ENCODE peak calls at places on chromosomes 6 and 20, in ten cellular contexts. One of them, this sample, is unnamed.

GRCh38 chr6:85354761-85355618 is 94.9 kb upstream of the NT5E start:
- DNase-seq in type B pancreatic cell: peak
- DNase-seq in activated gamma-delta T cell treated with anti-CD3 and anti-CD28 coated beads, Interleukin-2, amount 50 U/mL, for 16 hours: peak
- DNase-seq in AML-193: peak
- DNase-seq in aorta: peak
- DNase-seq in T follicular helper cell: peak
- DNase-seq in stimulated activated CD4-positive, alpha-beta T cell treated with anti-CD3 and anti-CD28 coated beads, Interleukin-12 subunit alpha, Interleukin-12 subunit beta, amount 100 ng/mL, for 48 hours: peak
- DNase-seq in C1 segment of cervical spinal cord: peak
- DNase-seq in RWPE1: peak
- DNase-seq in PC-3: peak
- DNase-seq in this sample: peak

GRCh38 chr6:84768442-84769174 is 4.2 kb upstream of the TBX18 start:
- DNase-seq in type B pancreatic cell: no peak
- DNase-seq in activated gamma-delta T cell treated with anti-CD3 and anti-CD28 coated beads, Interleukin-2, amount 50 U/mL, for 16 hours: no peak
- DNase-seq in AML-193: no peak
- DNase-seq in aorta: no peak
- DNase-seq in T follicular helper cell: no peak
- DNase-seq in stimulated activated CD4-positive, alpha-beta T cell treated with anti-CD3 and anti-CD28 coated beads, Interleukin-12 subunit alpha, Interleukin-12 subunit beta, amount 100 ng/mL, for 48 hours: no peak
- DNase-seq in C1 segment of cervical spinal cord: no peak
- DNase-seq in RWPE1: no peak
- DNase-seq in PC-3: no peak
- DNase-seq in this sample: no peak

GRCh38 chr6:12956991-12957320 is 240.4 kb downstream of the PHACTR1 start:
- DNase-seq in type B pancreatic cell: no peak
- DNase-seq in activated gamma-delta T cell treated with anti-CD3 and anti-CD28 coated beads, Interleukin-2, amount 50 U/mL, for 16 hours: no peak
- DNase-seq in AML-193: peak
- DNase-seq in aorta: no peak
- DNase-seq in T follicular helper cell: no peak
- DNase-seq in stimulated activated CD4-positive, alpha-beta T cell treated with anti-CD3 and anti-CD28 coated beads, Interleukin-12 subunit alpha, Interleukin-12 subunit beta, amount 100 ng/mL, for 48 hours: no peak
- DNase-seq in C1 segment of cervical spinal cord: no peak
- DNase-seq in RWPE1: no peak
- DNase-seq in PC-3: no peak
- DNase-seq in this sample: no peak

GRCh38 chr6:73032586-73032985 is 192.7 kb downstream of the KHDC1L start:
- DNase-seq in type B pancreatic cell: no peak
- DNase-seq in activated gamma-delta T cell treated with anti-CD3 and anti-CD28 coated beads, Interleukin-2, amount 50 U/mL, for 16 hours: no peak
- DNase-seq in AML-193: no peak
- DNase-seq in aorta: no peak
- DNase-seq in T follicular helper cell: no peak
- DNase-seq in stimulated activated CD4-positive, alpha-beta T cell treated with anti-CD3 and anti-CD28 coated beads, Interleukin-12 subunit alpha, Interleukin-12 subunit beta, amount 100 ng/mL, for 48 hours: no peak
- DNase-seq in C1 segment of cervical spinal cord: no peak
- DNase-seq in RWPE1: peak
- DNase-seq in PC-3: peak
- DNase-seq in this sample: no peak

GRCh38 chr6:39834278-39834677 is 42.1 kb downstream of the DAAM2 start:
- DNase-seq in type B pancreatic cell: no peak
- DNase-seq in activated gamma-delta T cell treated with anti-CD3 and anti-CD28 coated beads, Interleukin-2, amount 50 U/mL, for 16 hours: no peak
- DNase-seq in AML-193: no peak
- DNase-seq in aorta: no peak
- DNase-seq in T follicular helper cell: no peak
- DNase-seq in stimulated activated CD4-positive, alpha-beta T cell treated with anti-CD3 and anti-CD28 coated beads, Interleukin-12 subunit alpha, Interleukin-12 subunit beta, amount 100 ng/mL, for 48 hours: no peak
- DNase-seq in C1 segment of cervical spinal cord: peak
- DNase-seq in RWPE1: no peak
- DNase-seq in PC-3: no peak
- DNase-seq in this sample: no peak

GRCh38 chr6:105170066-105170465 is 9.7 kb downstream of the POPDC3 start:
- DNase-seq in type B pancreatic cell: no peak
- DNase-seq in activated gamma-delta T cell treated with anti-CD3 and anti-CD28 coated beads, Interleukin-2, amount 50 U/mL, for 16 hours: no peak
- DNase-seq in AML-193: no peak
- DNase-seq in aorta: no peak
- DNase-seq in T follicular helper cell: no peak
- DNase-seq in stimulated activated CD4-positive, alpha-beta T cell treated with anti-CD3 and anti-CD28 coated beads, Interleukin-12 subunit alpha, Interleukin-12 subunit beta, amount 100 ng/mL, for 48 hours: no peak
- DNase-seq in C1 segment of cervical spinal cord: no peak
- DNase-seq in RWPE1: no peak
- DNase-seq in PC-3: no peak
- DNase-seq in this sample: no peak

GRCh38 chr6:32396028-32396427 is 11.0 kb downstream of the BTNL2 start:
- DNase-seq in type B pancreatic cell: no peak
- DNase-seq in activated gamma-delta T cell treated with anti-CD3 and anti-CD28 coated beads, Interleukin-2, amount 50 U/mL, for 16 hours: no peak
- DNase-seq in AML-193: no peak
- DNase-seq in aorta: no peak
- DNase-seq in T follicular helper cell: no peak
- DNase-seq in stimulated activated CD4-positive, alpha-beta T cell treated with anti-CD3 and anti-CD28 coated beads, Interleukin-12 subunit alpha, Interleukin-12 subunit beta, amount 100 ng/mL, for 48 hours: no peak
- DNase-seq in C1 segment of cervical spinal cord: no peak
- DNase-seq in RWPE1: no peak
- DNase-seq in PC-3: no peak
- DNase-seq in this sample: no peak

GRCh38 chr20:20465259-20465658 is 97.4 kb downstream of the INSM1 start:
- DNase-seq in type B pancreatic cell: no peak
- DNase-seq in activated gamma-delta T cell treated with anti-CD3 and anti-CD28 coated beads, Interleukin-2, amount 50 U/mL, for 16 hours: no peak
- DNase-seq in AML-193: no peak
- DNase-seq in aorta: no peak
- DNase-seq in T follicular helper cell: no peak
- DNase-seq in stimulated activated CD4-positive, alpha-beta T cell treated with anti-CD3 and anti-CD28 coated beads, Interleukin-12 subunit alpha, Interleukin-12 subunit beta, amount 100 ng/mL, for 48 hours: no peak
- DNase-seq in C1 segment of cervical spinal cord: no peak
- DNase-seq in RWPE1: no peak
- DNase-seq in PC-3: peak
- DNase-seq in this sample: no peak

GRCh38 chr6:43940071-43940392 is 170.0 kb downstream of the VEGFA start:
- DNase-seq in type B pancreatic cell: peak
- DNase-seq in activated gamma-delta T cell treated with anti-CD3 and anti-CD28 coated beads, Interleukin-2, amount 50 U/mL, for 16 hours: no peak
- DNase-seq in AML-193: no peak
- DNase-seq in aorta: no peak
- DNase-seq in T follicular helper cell: no peak
- DNase-seq in stimulated activated CD4-positive, alpha-beta T cell treated with anti-CD3 and anti-CD28 coated beads, Interleukin-12 subunit alpha, Interleukin-12 subunit beta, amount 100 ng/mL, for 48 hours: no peak
- DNase-seq in C1 segment of cervical spinal cord: no peak
- DNase-seq in RWPE1: no peak
- DNase-seq in PC-3: no peak
- DNase-seq in this sample: no peak

GRCh38 chr6:15484115-15484514 is 178.7 kb downstream of the DTNBP1 start:
- DNase-seq in type B pancreatic cell: no peak
- DNase-seq in activated gamma-delta T cell treated with anti-CD3 and anti-CD28 coated beads, Interleukin-2, amount 50 U/mL, for 16 hours: no peak
- DNase-seq in AML-193: no peak
- DNase-seq in aorta: no peak
- DNase-seq in T follicular helper cell: no peak
- DNase-seq in stimulated activated CD4-positive, alpha-beta T cell treated with anti-CD3 and anti-CD28 coated beads, Interleukin-12 subunit alpha, Interleukin-12 subunit beta, amount 100 ng/mL, for 48 hours: no peak
- DNase-seq in C1 segment of cervical spinal cord: no peak
- DNase-seq in RWPE1: no peak
- DNase-seq in PC-3: no peak
- DNase-seq in this sample: no peak

GRCh38 chr6:26328265-26328844 is 36.6 kb upstream of the BTN3A2 start:
- DNase-seq in type B pancreatic cell: no peak
- DNase-seq in activated gamma-delta T cell treated with anti-CD3 and anti-CD28 coated beads, Interleukin-2, amount 50 U/mL, for 16 hours: no peak
- DNase-seq in AML-193: no peak
- DNase-seq in aorta: no peak
- DNase-seq in T follicular helper cell: no peak
- DNase-seq in stimulated activated CD4-positive, alpha-beta T cell treated with anti-CD3 and anti-CD28 coated beads, Interleukin-12 subunit alpha, Interleukin-12 subunit beta, amount 100 ng/mL, for 48 hours: no peak
- DNase-seq in C1 segment of cervical spinal cord: no peak
- DNase-seq in RWPE1: no peak
- DNase-seq in PC-3: no peak
- DNase-seq in this sample: peak

GRCh38 chr6:118813795-118814194 is 80.2 kb upstream of the ASF1A start:
- DNase-seq in type B pancreatic cell: no peak
- DNase-seq in activated gamma-delta T cell treated with anti-CD3 and anti-CD28 coated beads, Interleukin-2, amount 50 U/mL, for 16 hours: no peak
- DNase-seq in AML-193: peak
- DNase-seq in aorta: no peak
- DNase-seq in T follicular helper cell: no peak
- DNase-seq in stimulated activated CD4-positive, alpha-beta T cell treated with anti-CD3 and anti-CD28 coated beads, Interleukin-12 subunit alpha, Interleukin-12 subunit beta, amount 100 ng/mL, for 48 hours: peak
- DNase-seq in C1 segment of cervical spinal cord: no peak
- DNase-seq in RWPE1: no peak
- DNase-seq in PC-3: no peak
- DNase-seq in this sample: no peak

GRCh38 chr6:10521104-10521808 is at the start of gene GCNT2:
- DNase-seq in type B pancreatic cell: no peak
- DNase-seq in activated gamma-delta T cell treated with anti-CD3 and anti-CD28 coated beads, Interleukin-2, amount 50 U/mL, for 16 hours: no peak
- DNase-seq in AML-193: no peak
- DNase-seq in aorta: no peak
- DNase-seq in T follicular helper cell: no peak
- DNase-seq in stimulated activated CD4-positive, alpha-beta T cell treated with anti-CD3 and anti-CD28 coated beads, Interleukin-12 subunit alpha, Interleukin-12 subunit beta, amount 100 ng/mL, for 48 hours: no peak
- DNase-seq in C1 segment of cervical spinal cord: no peak
- DNase-seq in RWPE1: peak
- DNase-seq in PC-3: peak
- DNase-seq in this sample: no peak

GRCh38 chr6:33613146-33613793 is 7.9 kb upstream of the ITPR3 start:
- DNase-seq in type B pancreatic cell: no peak
- DNase-seq in activated gamma-delta T cell treated with anti-CD3 and anti-CD28 coated beads, Interleukin-2, amount 50 U/mL, for 16 hours: no peak
- DNase-seq in AML-193: no peak
- DNase-seq in aorta: no peak
- DNase-seq in T follicular helper cell: no peak
- DNase-seq in stimulated activated CD4-positive, alpha-beta T cell treated with anti-CD3 and anti-CD28 coated beads, Interleukin-12 subunit alpha, Interleukin-12 subunit beta, amount 100 ng/mL, for 48 hours: no peak
- DNase-seq in C1 segment of cervical spinal cord: no peak
- DNase-seq in RWPE1: no peak
- DNase-seq in PC-3: no peak
- DNase-seq in this sample: no peak

GRCh38 chr6:88867841-88868558 is 95.4 kb downstream of the RNGTT start:
- DNase-seq in type B pancreatic cell: no peak
- DNase-seq in activated gamma-delta T cell treated with anti-CD3 and anti-CD28 coated beads, Interleukin-2, amount 50 U/mL, for 16 hours: no peak
- DNase-seq in AML-193: no peak
- DNase-seq in aorta: no peak
- DNase-seq in T follicular helper cell: no peak
- DNase-seq in stimulated activated CD4-positive, alpha-beta T cell treated with anti-CD3 and anti-CD28 coated beads, Interleukin-12 subunit alpha, Interleukin-12 subunit beta, amount 100 ng/mL, for 48 hours: no peak
- DNase-seq in C1 segment of cervical spinal cord: no peak
- DNase-seq in RWPE1: peak
- DNase-seq in PC-3: peak
- DNase-seq in this sample: no peak

GRCh38 chr20:62722627-62723026 is 14.0 kb downstream of the NTSR1 start:
- DNase-seq in type B pancreatic cell: no peak
- DNase-seq in activated gamma-delta T cell treated with anti-CD3 and anti-CD28 coated beads, Interleukin-2, amount 50 U/mL, for 16 hours: no peak
- DNase-seq in AML-193: no peak
- DNase-seq in aorta: no peak
- DNase-seq in T follicular helper cell: no peak
- DNase-seq in stimulated activated CD4-positive, alpha-beta T cell treated with anti-CD3 and anti-CD28 coated beads, Interleukin-12 subunit alpha, Interleukin-12 subunit beta, amount 100 ng/mL, for 48 hours: no peak
- DNase-seq in C1 segment of cervical spinal cord: no peak
- DNase-seq in RWPE1: no peak
- DNase-seq in PC-3: no peak
- DNase-seq in this sample: no peak

GRCh38 chr6:28922004-28922840 is 1.6 kb downstream of the TRIM27 start:
- DNase-seq in type B pancreatic cell: no peak
- DNase-seq in activated gamma-delta T cell treated with anti-CD3 and anti-CD28 coated beads, Interleukin-2, amount 50 U/mL, for 16 hours: no peak
- DNase-seq in AML-193: no peak
- DNase-seq in aorta: no peak
- DNase-seq in T follicular helper cell: no peak
- DNase-seq in stimulated activated CD4-positive, alpha-beta T cell treated with anti-CD3 and anti-CD28 coated beads, Interleukin-12 subunit alpha, Interleukin-12 subunit beta, amount 100 ng/mL, for 48 hours: no peak
- DNase-seq in C1 segment of cervical spinal cord: no peak
- DNase-seq in RWPE1: peak
- DNase-seq in PC-3: peak
- DNase-seq in this sample: no peak

GRCh38 chr6:82781805-82782204 is 283.8 kb downstream of the UBE3D start:
- DNase-seq in type B pancreatic cell: no peak
- DNase-seq in activated gamma-delta T cell treated with anti-CD3 and anti-CD28 coated beads, Interleukin-2, amount 50 U/mL, for 16 hours: no peak
- DNase-seq in AML-193: no peak
- DNase-seq in aorta: no peak
- DNase-seq in T follicular helper cell: no peak
- DNase-seq in stimulated activated CD4-positive, alpha-beta T cell treated with anti-CD3 and anti-CD28 coated beads, Interleukin-12 subunit alpha, Interleukin-12 subunit beta, amount 100 ng/mL, for 48 hours: no peak
- DNase-seq in C1 segment of cervical spinal cord: no peak
- DNase-seq in RWPE1: no peak
- DNase-seq in PC-3: no peak
- DNase-seq in this sample: no peak

This sample was measured in T-cell.